ENCODE peak calls at places on chromosome 20, in four cellular contexts. F is transverse colon, K is fibroblast of lung, M is psoas muscle. E is an unnamed sample.

GRCh38 chr20:59820204-59821041 is 113.0 kb downstream of the SYCP2 start:
- DNase-seq in K (no peak), M (no peak), F (no peak), E (no peak)

GRCh38 chr20:24933266-24933908 is 15.7 kb upstream of the CST7 start:
- DNase-seq in M (no peak), K (no peak), F (no peak), E (no peak)

GRCh38 chr20:2480381-2480780 is 9.8 kb upstream of the SNRPB start:
- DNase-seq in F (no peak), M (no peak), K (no peak), E (no peak)

GRCh38 chr20:50421356-50422340 is 88.5 kb upstream of the PTPN1 start:
- DNase-seq in F (no peak), K (no peak), M (no peak), E (no peak)

GRCh38 chr20:21643417-21643816 is 62.0 kb upstream of the PAX1 start:
- DNase-seq in M (no peak), K (no peak), F (no peak), E (no peak)

GRCh38 chr20:56222945-56223344 is 25.6 kb upstream of the MC3R start:
- DNase-seq in M (no peak), K (no peak), F (no peak), E (no peak)

GRCh38 chr20:1108437-1108920 is 9.9 kb upstream of the PSMF1 start:
- DNase-seq in F (peak; percentile 62), M (peak; percentile 55), K (peak; percentile 25), E (no peak)

GRCh38 chr20:18314786-18315406 is 26.6 kb downstream of the ZNF133 start:
- DNase-seq in K (peak; percentile 1), M (no peak), F (no peak), E (peak; percentile 1)

DNA sequence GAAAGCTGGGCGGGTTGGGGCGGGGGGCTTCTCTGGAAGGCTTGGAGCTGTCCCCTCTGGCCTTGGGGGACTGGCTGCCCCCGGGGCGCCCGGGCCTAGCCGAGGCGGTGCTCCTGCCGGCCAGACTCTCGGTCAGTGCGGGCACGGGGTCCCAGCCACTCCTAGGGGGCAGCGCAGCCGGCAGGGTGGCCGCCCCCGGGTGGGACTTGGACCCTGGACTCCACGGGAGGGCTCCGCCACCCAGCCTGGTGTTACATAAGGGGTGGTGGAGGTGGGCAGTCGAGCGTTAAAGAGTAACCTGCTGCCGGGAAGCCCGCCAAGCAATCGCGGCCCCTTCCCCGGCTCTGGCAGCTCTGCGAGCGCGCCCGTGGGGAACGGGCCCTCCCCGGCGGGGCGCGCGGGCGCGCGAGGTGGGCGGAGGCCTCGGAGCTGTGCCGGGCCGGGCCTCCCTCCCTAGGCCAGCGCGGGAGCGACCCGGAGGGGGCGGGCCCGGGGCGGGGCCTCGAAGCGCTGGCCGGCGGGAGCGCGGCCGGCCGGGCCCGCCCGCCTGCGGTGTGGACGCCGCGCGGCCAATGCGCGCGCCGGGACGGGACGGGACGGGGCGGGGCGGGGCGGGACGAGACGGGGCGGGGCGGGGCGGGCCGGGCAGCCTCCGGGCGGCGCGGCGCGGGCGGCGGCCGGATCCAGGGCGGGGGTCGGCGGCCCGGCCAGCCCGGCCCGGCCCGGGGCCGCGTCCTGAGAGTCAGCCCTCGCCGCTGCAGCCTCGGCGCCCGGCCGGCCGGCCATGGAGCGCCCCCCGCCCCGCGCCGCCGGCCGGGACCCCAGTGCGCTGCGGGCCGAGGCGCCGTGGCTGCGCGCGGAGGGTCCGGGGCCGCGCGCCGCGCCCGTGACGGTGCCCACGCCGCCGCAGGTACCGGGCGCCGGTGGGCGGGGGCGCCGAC is at the start of gene SLC2A4RG:
- DNase-seq in M (peak; percentile 86), F (peak; percentile 87), K (peak; percentile 72), E (peak; percentile 48)
- TF ChIP-seq CTCF in M (no peak), F (no peak), K (no peak), E (no peak)

GRCh38 chr20:46482864-46483263 is 30.5 kb downstream of the ZNF334 start:
- DNase-seq in K (no peak), F (no peak), M (no peak), E (no peak)

GRCh38 chr20:46477225-46477624 is 36.1 kb downstream of the ZNF334 start:
- DNase-seq in K (no peak), F (no peak), M (no peak), E (no peak)
- TF ChIP-seq CTCF in K (no peak), F (no peak), M (no peak), E (no peak)

GRCh38 chr20:35618032-35618371 is 2.4 kb downstream of the SPAG4 start:
- DNase-seq in M (no peak), K (no peak), F (no peak), E (no peak)

GRCh38 chr20:35617397-35618031 is 1.9 kb downstream of the SPAG4 start:
- DNase-seq in F (peak; percentile 65), K (peak; percentile 60), M (peak; percentile 51), E (no peak)

GRCh38 chr20:35620818-35621559 is 5.4 kb downstream of the SPAG4 start:
- DNase-seq in M (no peak), F (no peak), K (no peak), E (no peak)

GRCh38 chr20:35618372-35619131 is 2.9 kb downstream of the SPAG4 start:
- DNase-seq in F (no peak), M (no peak), K (peak; percentile 15), E (no peak)

DNA sequence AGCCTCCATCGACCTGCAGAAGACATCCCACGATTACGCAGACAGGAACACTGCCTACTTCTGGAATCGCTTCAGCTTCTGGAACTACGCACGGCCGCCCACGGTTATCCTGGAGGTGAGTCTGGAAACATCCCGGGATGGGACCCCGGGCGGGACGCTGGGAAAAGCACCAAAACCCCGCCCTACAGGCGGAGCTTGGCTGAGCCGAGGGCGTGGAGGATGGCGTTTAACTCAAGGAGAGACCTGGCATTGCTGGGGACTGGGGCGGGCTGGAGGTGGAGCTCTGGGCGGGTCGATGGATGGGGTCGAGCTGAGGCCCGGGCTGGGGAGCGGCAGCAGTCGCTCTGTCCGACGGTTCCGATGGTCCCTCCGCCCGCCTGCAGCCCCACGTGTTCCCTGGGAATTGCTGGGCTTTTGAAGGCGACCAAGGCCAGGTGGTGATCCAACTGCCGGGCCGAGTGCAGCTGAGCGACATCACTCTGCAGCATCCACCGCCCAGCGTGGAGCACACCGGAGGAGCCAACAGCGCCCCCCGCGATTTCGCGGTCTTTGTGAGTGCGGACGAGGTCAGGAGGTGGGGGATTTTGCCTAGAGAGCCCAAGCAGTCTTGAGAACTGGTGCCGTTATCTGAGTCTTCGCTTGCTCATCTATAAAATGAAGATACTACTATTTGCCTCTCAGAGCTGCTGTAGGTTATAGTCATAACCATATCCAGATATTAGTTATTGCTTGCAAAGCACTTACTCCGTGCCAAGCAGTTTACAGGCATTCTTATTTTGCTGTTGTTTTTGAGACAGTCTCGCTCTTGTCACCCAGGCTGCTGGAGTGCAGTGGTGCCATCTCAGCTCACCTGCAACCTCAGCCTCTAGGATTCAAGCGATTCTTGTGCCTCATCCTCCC is 3.8 kb downstream of the SPAG4 start:
- DNase-seq in K (peak; percentile 78), F (peak; percentile 86), M (peak; percentile 78), E (peak; percentile 42)
- TF ChIP-seq CTCF in K (peak; percentile 16), F (peak; percentile 40), M (no peak), E (peak; percentile 32)

GRCh38 chr20:44642203-44643153 is 9.0 kb downstream of the ADA start:
- DNase-seq in K (peak; percentile 87), M (peak; percentile 62), F (peak; percentile 71), E (peak; percentile 24)
- TF ChIP-seq CTCF in K (no peak), M (no peak), F (peak; percentile 27), E (no peak)

GRCh38 chr20:15867899-15868298 is 705.3 kb downstream of the KIF16B start:
- DNase-seq in M (no peak), F (no peak), K (no peak), E (no peak)
- TF ChIP-seq CTCF in M (no peak), F (no peak), K (no peak), E (no peak)

DNA sequence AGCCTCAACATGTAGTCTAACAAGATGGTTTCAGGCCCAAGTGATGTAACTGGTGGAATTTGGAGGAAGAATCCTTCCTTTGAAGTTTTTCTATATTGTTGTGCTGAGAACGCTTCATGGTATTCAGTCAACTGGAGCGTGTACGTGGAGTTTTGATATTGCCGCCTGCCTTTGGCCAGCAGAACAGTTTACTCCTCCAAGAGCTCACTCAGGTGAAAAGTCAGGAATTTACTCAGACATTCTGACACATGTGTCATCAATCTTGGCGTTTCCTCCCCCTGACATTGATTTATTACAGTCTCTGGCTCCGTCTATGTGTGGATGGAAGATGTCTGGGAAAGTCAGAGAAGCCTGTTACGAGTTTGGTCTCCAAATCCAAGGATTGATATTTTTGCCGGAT is 19.0 kb upstream of the TGM2 start:
- DNase-seq in K (no peak), M (no peak), F (no peak), E (no peak)
- TF ChIP-seq CTCF in K (no peak), M (no peak), F (no peak), E (no peak)

E was measured in AG09319.